ENCODE peak calls at places on chromosomes 3 and 15, in five cellular contexts. A is globus pallidus, S is T-helper 2 cell, I is iris pigment epithelial cell, Y is aorta. Q is an unnamed sample.

GRCh38 chr3:12744326-12744725 is 14.7 kb downstream of the TMEM40 start:
- DNase-seq in I (no peak), Y (no peak), A (no peak), S (no peak), Q (no peak)

GRCh38 chr15:57537951-57538506 is 53.7 kb upstream of the MYZAP start:
- DNase-seq in S (no peak), A (no peak), I (no peak), Y (no peak), Q (no peak)

GRCh38 chr15:26050271-26050670 is 187.1 kb upstream of the ATP10A start:
- DNase-seq in S (no peak), I (no peak), Y (no peak), A (no peak), Q (no peak)

GRCh38 chr3:11600501-11601282 is 43.0 kb downstream of the VGLL4 start:
- DNase-seq in Y (peak), S (no peak), I (peak), A (no peak), Q (peak)

GRCh38 chr3:122005033-122005565 is 16.9 kb downstream of the ILDR1 start:
- DNase-seq in I (no peak), Y (no peak), A (no peak), S (no peak), Q (no peak)

GRCh38 chr3:95511915-95512314 is 1302.5 kb upstream of the EPHA6 start:
- DNase-seq in S (no peak), I (no peak), Y (no peak), A (no peak), Q (no peak)

GRCh38 chr15:35874260-35874905 is 328.4 kb upstream of the DPH6 start:
- DNase-seq in I (peak), A (no peak), Y (no peak), S (no peak), Q (peak)

GRCh38 chr3:58261954-58262666 is 24.5 kb downstream of the ABHD6 start:
- DNase-seq in I (no peak), A (no peak), Y (no peak), S (peak), Q (no peak)

GRCh38 chr15:51874751-51875644 is 45.5 kb downstream of the TMOD3 start:
- DNase-seq in A (no peak), Y (no peak), I (peak), S (no peak), Q (peak)

GRCh38 chr15:88630141-88630721 is 8.6 kb upstream of the ISG20 start:
- DNase-seq in S (peak), I (peak), Y (peak), A (no peak), Q (no peak)

GRCh38 chr15:97759363-97759762 is 201.1 kb upstream of the ARRDC4 start:
- DNase-seq in I (peak), S (peak), Y (no peak), A (no peak), Q (no peak)

GRCh38 chr15:52171386-52171785 is 19.8 kb downstream of the GNB5 start:
- DNase-seq in A (no peak), I (peak), Y (no peak), S (peak), Q (no peak)

GRCh38 chr3:151630938-151631417 is 102.7 kb upstream of the AADACL2 start:
- DNase-seq in I (peak), S (no peak), A (no peak), Y (no peak), Q (no peak)

GRCh38 chr3:47850062-47850802 is 47.3 kb downstream of the DHX30 start:
- DNase-seq in S (no peak), I (peak), Y (no peak), A (no peak), Q (no peak)

GRCh38 chr15:78072080-78072892 is 5.2 kb downstream of the TBC1D2B start:
- DNase-seq in Y (no peak), S (no peak), I (peak), A (peak), Q (peak)

GRCh38 chr3:24457719-24458118 is 36.9 kb downstream of the THRB start:
- DNase-seq in Y (no peak), A (no peak), I (no peak), S (no peak), Q (no peak)

GRCh38 chr3:99962703-99963102 is 145.0 kb downstream of the CMSS1 start:
- DNase-seq in I (peak), Y (no peak), A (no peak), S (no peak), Q (no peak)

GRCh38 chr15:91866371-91866905 is 12.9 kb downstream of the SLCO3A1 start:
- DNase-seq in S (peak), I (no peak), A (no peak), Y (no peak), Q (no peak)

GRCh38 chr3:32276279-32276841 is 37.9 kb downstream of the CMTM8 start:
- DNase-seq in I (peak), A (no peak), S (no peak), Y (no peak), Q (no peak)

GRCh38 chr3:52817860-52818259 is 12.6 kb downstream of the ITIH4 start:
- DNase-seq in Y (no peak), I (no peak), S (no peak), A (no peak), Q (no peak)

GRCh38 chr3:60854762-60855161 is 396.5 kb downstream of the FHIT start:
- DNase-seq in Y (no peak), A (no peak), S (no peak), I (no peak), Q (no peak)

GRCh38 chr3:184222521-184222920 is 6.9 kb upstream of the VWA5B2 start:
- DNase-seq in I (no peak), A (no peak), S (no peak), Y (no peak), Q (no peak)

GRCh38 chr3:37387462-37387861 is 213.1 kb upstream of the LRRFIP2 start:
- DNase-seq in S (no peak), I (no peak), Y (no peak), A (no peak), Q (no peak)

GRCh38 chr15:48352474-48353072 is 21.3 kb downstream of the DUT start:
- DNase-seq in A (peak), Y (no peak), S (peak), I (peak), Q (no peak)

GRCh38 chr15:88038261-88038660 is 218.3 kb downstream of the NTRK3 start:
- DNase-seq in A (no peak), Y (no peak), S (no peak), I (no peak), Q (no peak)

GRCh38 chr3:73140772-73141434 is 79.4 kb downstream of the EBLN2 start:
- DNase-seq in S (no peak), A (no peak), I (no peak), Y (no peak), Q (no peak)

GRCh38 chr15:78374436-78375393 is 34.6 kb downstream of the CRABP1 start:
- DNase-seq in A (no peak), S (no peak), Y (peak), I (no peak), Q (no peak)

GRCh38 chr15:22939652-22940061 is 40.5 kb downstream of the CYFIP1 start:
- DNase-seq in S (no peak), A (no peak), I (no peak), Y (no peak), Q (no peak)

GRCh38 chr3:70090322-70090913 is 90.9 kb downstream of the SAMMSON start:
- DNase-seq in Y (no peak), I (peak), A (peak), S (no peak), Q (no peak)

GRCh38 chr3:72698154-72698917 is 149.9 kb downstream of the SHQ1 start:
- DNase-seq in I (no peak), A (no peak), S (no peak), Y (no peak), Q (no peak)

GRCh38 chr15:92954578-92954977 is 54.5 kb downstream of the CHD2 start:
- DNase-seq in S (no peak), I (peak), A (no peak), Y (no peak), Q (no peak)

GRCh38 chr15:63501256-63502089 is 2.9 kb upstream of the USP3 start:
- DNase-seq in I (peak), S (peak), Y (peak), A (peak), Q (peak)

GRCh38 chr3:145750657-145751056 is 410.3 kb downstream of the PLOD2 start:
- DNase-seq in S (no peak), A (no peak), I (no peak), Y (no peak), Q (no peak)